ENCODE peak calls at places on chromosomes 3 and 15, in five cellular contexts. J, P, L, X and B are unnamed samples.

GRCh38 chr3:157294444-157294843 is 134.5 kb upstream of the CCNL1 start:
- DNase-seq in J (no peak), P (no peak), L (no peak), X (no peak), B (no peak)

GRCh38 chr15:63086271-63086670 is 35.4 kb upstream of the LACTB start:
- DNase-seq in J (no peak), P (no peak), L (no peak), X (no peak), B (no peak)

GRCh38 chr15:81466741-81467140 is 92.7 kb upstream of the TMC3 start:
- DNase-seq in J (no peak), P (no peak), L (no peak), X (no peak), B (no peak)

GRCh38 chr15:27133244-27133643 is 162.3 kb downstream of the GABRG3 start:
- DNase-seq in J (no peak), P (no peak), L (no peak), X (no peak), B (no peak)

GRCh38 chr15:75309711-75310110 is 26.2 kb upstream of the COMMD4 start:
- DNase-seq in J (no peak), P (no peak), L (no peak), X (no peak), B (no peak)

GRCh38 chr15:82847703-82848102 is 38.3 kb downstream of the WHAMM start:
- DNase-seq in J (no peak), P (no peak), L (no peak), X (no peak), B (no peak)

GRCh38 chr15:40536501-40536900 is 28.3 kb downstream of the CCDC32 start:
- DNase-seq in J (no peak), P (no peak), L (no peak), X (no peak), B (no peak)

GRCh38 chr3:63151893-63152292 is 126.2 kb upstream of the SYNPR start:
- DNase-seq in J (no peak), P (no peak), L (no peak), X (no peak), B (no peak)

GRCh38 chr3:56291244-56291680 is 177.0 kb downstream of the ERC2 start:
- DNase-seq in J (peak; percentile 11), P (no peak), L (no peak), X (no peak), B (no peak)

GRCh38 chr15:40793216-40793989 is 13.5 kb upstream of the ZFYVE19 start:
- DNase-seq in J (peak; percentile 72), P (no peak), L (no peak), X (no peak), B (no peak)

GRCh38 chr3:174191895-174192294 is 667.2 kb upstream of the NAALADL2 start:
- DNase-seq in J (no peak), P (no peak), L (no peak), X (no peak), B (no peak)

GRCh38 chr3:58032186-58032585 is 24.0 kb downstream of the FLNB start:
- DNase-seq in J (no peak), P (no peak), L (no peak), X (no peak), B (no peak)

GRCh38 chr15:98085003-98085639 is 124.6 kb downstream of the ARRDC4 start:
- DNase-seq in J (peak; percentile 12), P (no peak), L (no peak), X (no peak), B (peak; percentile 40)

GRCh38 chr15:37891754-37892368 is 42.6 kb upstream of the TMCO5A start:
- DNase-seq in J (no peak), P (no peak), L (no peak), X (no peak), B (no peak)

GRCh38 chr3:179174898-179175297 is 26.7 kb downstream of the PIK3CA start:
- DNase-seq in J (no peak), P (no peak), L (no peak), X (no peak), B (no peak)

GRCh38 chr3:37466660-37467359 is 292.4 kb upstream of the LRRFIP2 start:
- DNase-seq in J (no peak), P (no peak), L (no peak), X (no peak), B (no peak)

GRCh38 chr15:77554306-77555080 is 78.2 kb downstream of the LINGO1 start:
- DNase-seq in J (no peak), P (no peak), L (no peak), X (no peak), B (no peak)

GRCh38 chr3:117628896-117629295 is 919.3 kb downstream of the TUSC7 start:
- DNase-seq in J (no peak), P (no peak), L (no peak), X (no peak), B (no peak)

GRCh38 chr3:51621091-51621892 is 49.8 kb upstream of the TEX264 start:
- DNase-seq in J (no peak), P (no peak), L (no peak), X (no peak), B (no peak)

GRCh38 chr15:67820992-67821783 is 4.1 kb upstream of the SKOR1 start:
- DNase-seq in J (peak; percentile 47), P (no peak), L (no peak), X (no peak), B (no peak)

GRCh38 chr3:124850633-124851032 is 36.5 kb downstream of the ITGB5 start:
- DNase-seq in J (no peak), P (no peak), L (no peak), X (no peak), B (no peak)

GRCh38 chr3:141439589-141439988 is 47.2 kb upstream of the RASA2 start:
- DNase-seq in J (no peak), P (no peak), L (no peak), X (no peak), B (no peak)

GRCh38 chr3:14797731-14798130 is 21.0 kb upstream of the FGD5 start:
- DNase-seq in J (no peak), P (no peak), L (no peak), X (no peak), B (no peak)

GRCh38 chr15:90019611-90020010 is 18.5 kb downstream of the ZNF710 start:
- DNase-seq in J (no peak), P (no peak), L (no peak), X (no peak), B (no peak)

GRCh38 chr15:70400766-70401541 is 303.2 kb upstream of the TLE3 start:
- DNase-seq in J (no peak), P (no peak), L (no peak), X (no peak), B (no peak)